ENCODE peak calls at places on chromosomes 12 and 14, in nine cellular contexts. T is hypothalamus; M is H54; Z is stimulated activated CD4-positive, alpha-beta T cell treated with anti-CD3 and anti-CD28 coated beads, Interleukin-4, amount 100 ng/mL, for 4 hours; S is BJ; L is NCI-H460; O is smooth muscle cell of the brain vasculature; B is activated B cell treated with CpG ODN at 0.5 μM for 24 hours; E is nephron progenitor cell. G is an unnamed sample.

GRCh38 chr14:53855574-53855973 is 101.1 kb downstream of the BMP4 start:
- DNase-seq in T (no peak), B (no peak), M (no peak), Z (no peak), L (no peak), O (no peak), E (no peak), S (no peak), G (no peak)

GRCh38 chr14:57812000-57812399 is 53.9 kb downstream of the SLC35F4 start:
- DNase-seq in Z (no peak), O (no peak), S (no peak), E (no peak), B (no peak), T (no peak), L (no peak), M (no peak), G (no peak)

GRCh38 chr12:111295176-111295575 is 73.7 kb downstream of the PHETA1 start:
- DNase-seq in Z (no peak), E (no peak), M (no peak), B (no peak), O (no peak), L (no peak), S (no peak), T (no peak), G (no peak)

GRCh38 chr12:89863332-89863938 is 154.8 kb upstream of the ATP2B1 start:
- DNase-seq in B (no peak), S (no peak), M (no peak), T (no peak), E (no peak), L (no peak), O (no peak), Z (peak; percentile 55), G (no peak)

GRCh38 chr14:44463386-44464004 is 43.6 kb downstream of the FSCB start:
- DNase-seq in T (no peak), E (no peak), S (no peak), O (no peak), Z (no peak), M (no peak), L (no peak), B (no peak), G (no peak)

GRCh38 chr12:94805749-94806148 is 155.4 kb upstream of the TMCC3 start:
- DNase-seq in T (no peak), E (no peak), B (no peak), O (no peak), Z (no peak), M (no peak), S (peak; percentile 12), L (peak; percentile 7), G (no peak)

GRCh38 chr12:44668443-44668842 is 207.7 kb downstream of the NELL2 start:
- DNase-seq in B (no peak), Z (no peak), M (no peak), O (no peak), E (no peak), L (no peak), S (no peak), T (no peak), G (no peak)

GRCh38 chr12:75086086-75087038 is 123.3 kb downstream of the KCNC2 start:
- DNase-seq in T (no peak), Z (no peak), B (no peak), S (peak; percentile 20), L (no peak), O (no peak), M (no peak), E (no peak), G (no peak)

GRCh38 chr14:33556382-33557121 is 394.3 kb downstream of the EGLN3 start:
- DNase-seq in L (no peak), O (no peak), E (no peak), B (no peak), T (no peak), S (no peak), M (no peak), Z (no peak), G (no peak)

GRCh38 chr12:130983328-130984017 is 29.8 kb downstream of the ADGRD1 start:
- DNase-seq in S (no peak), O (no peak), T (no peak), E (no peak), M (no peak), B (no peak), L (no peak), Z (no peak), G (no peak)